ENCODE peak calls at places on chromosomes 13 and 19, in four cellular contexts. B is fibroblast of mammary gland, F is fibroblast of lung, Y is left ventricle myocardium inferior. C is an unnamed sample.

GRCh38 chr19:43634068-43634467 is 5.6 kb downstream of the CADM4 start:
- DNase-seq in B (no peak), F (no peak), Y (no peak), C (no peak)

GRCh38 chr19:50358483-50359431 is 6.7 kb downstream of the NAPSA start:
- DNase-seq in B (peak), F (peak), Y (peak), C (peak)

GRCh38 chr13:113497217-113497616 is 6.7 kb upstream of the DCUN1D2 start:
- DNase-seq in B (no peak), F (peak), Y (no peak), C (no peak)

GRCh38 chr19:33535176-33535575 is 13.6 kb upstream of the PEPD start:
- DNase-seq in B (peak), F (no peak), Y (no peak), C (peak)

GRCh38 chr13:67283602-67284001 is 53.5 kb upstream of the PCDH9 start:
- DNase-seq in B (peak), F (no peak), Y (no peak), C (no peak)

GRCh38 chr13:98476106-98476505 is 100.8 kb downstream of the STK24 start:
- DNase-seq in B (no peak), F (no peak), Y (no peak), C (no peak)

GRCh38 chr19:35882074-35882832 is 13.9 kb downstream of the APLP1 start:
- DNase-seq in B (peak), F (peak), Y (no peak), C (peak)

GRCh38 chr13:109145631-109146030 is 516.2 kb downstream of the MYO16 start:
- DNase-seq in B (peak), F (peak), Y (no peak), C (peak)

GRCh38 chr19:3668331-3669133 is 31.7 kb downstream of the PIP5K1C start:
- DNase-seq in B (peak), F (no peak), Y (no peak), C (no peak)

GRCh38 chr13:110345701-110346100 is 38.6 kb downstream of the COL4A2 start:
- DNase-seq in B (no peak), F (no peak), Y (no peak), C (no peak)

GRCh38 chr13:64332048-64332447 is 2898.1 kb downstream of the PCDH9 start:
- DNase-seq in B (no peak), F (no peak), Y (no peak), C (no peak)

GRCh38 chr19:4829001-4829712 is 2.4 kb downstream of the TICAM1 start:
- DNase-seq in B (no peak), F (no peak), Y (no peak), C (no peak)

GRCh38 chr19:49438261-49438660 is 3.1 kb downstream of the SLC17A7 start:
- DNase-seq in B (no peak), F (no peak), Y (no peak), C (no peak)

GRCh38 chr19:34273121-34273845 is 18.9 kb downstream of the GARRE1 start:
- DNase-seq in B (no peak), F (no peak), Y (no peak), C (no peak)

GRCh38 chr13:100497394-100497793 is 91.2 kb downstream of the GGACT start:
- DNase-seq in B (peak), F (peak), Y (no peak), C (peak)

GRCh38 chr19:38394488-38394887 is 6.0 kb downstream of the SPRED3 start:
- DNase-seq in B (peak), F (peak), Y (no peak), C (peak)

GRCh38 chr19:15161028-15161984 is 39.5 kb downstream of the NOTCH3 start:
- DNase-seq in B (peak), F (no peak), Y (no peak), C (no peak)

GRCh38 chr19:33416307-33417215 is 43.1 kb downstream of the CEBPG start:
- DNase-seq in B (peak), F (peak), Y (peak), C (peak)

GRCh38 chr13:112442483-112443090 is 66.4 kb downstream of the SPACA7 start:
- DNase-seq in B (no peak), F (peak), Y (no peak), C (no peak)

GRCh38 chr19:2055871-2056809 is 5.1 kb upstream of the MKNK2 start:
- DNase-seq in B (peak), F (peak), Y (peak), C (peak)

GRCh38 chr19:23070353-23070781 is 46.5 kb upstream of the ZNF730 start:
- DNase-seq in B (peak), F (peak), Y (peak), C (peak)

GRCh38 chr19:40225440-40226305 is 816 bp downstream of the CCNP start:
- DNase-seq in B (peak), F (peak), Y (no peak), C (peak)
- H3K4me3 ChIP-seq in B (peak), F (peak), Y (peak), C (peak)

GRCh38 chr19:17775245-17775927 is 19.6 kb upstream of the B3GNT3 start:
- DNase-seq in B (peak), F (no peak), Y (no peak), C (no peak)
- TF ChIP-seq CTCF in B (peak), F (peak), Y (peak), C (peak)

GRCh38 chr19:44845286-44845611 is 848 bp upstream of the NECTIN2 start:
- DNase-seq in B (no peak), F (no peak), Y (no peak), C (no peak)
- H3K4me3 ChIP-seq in B (peak), F (peak), Y (peak), C (peak)

DNA sequence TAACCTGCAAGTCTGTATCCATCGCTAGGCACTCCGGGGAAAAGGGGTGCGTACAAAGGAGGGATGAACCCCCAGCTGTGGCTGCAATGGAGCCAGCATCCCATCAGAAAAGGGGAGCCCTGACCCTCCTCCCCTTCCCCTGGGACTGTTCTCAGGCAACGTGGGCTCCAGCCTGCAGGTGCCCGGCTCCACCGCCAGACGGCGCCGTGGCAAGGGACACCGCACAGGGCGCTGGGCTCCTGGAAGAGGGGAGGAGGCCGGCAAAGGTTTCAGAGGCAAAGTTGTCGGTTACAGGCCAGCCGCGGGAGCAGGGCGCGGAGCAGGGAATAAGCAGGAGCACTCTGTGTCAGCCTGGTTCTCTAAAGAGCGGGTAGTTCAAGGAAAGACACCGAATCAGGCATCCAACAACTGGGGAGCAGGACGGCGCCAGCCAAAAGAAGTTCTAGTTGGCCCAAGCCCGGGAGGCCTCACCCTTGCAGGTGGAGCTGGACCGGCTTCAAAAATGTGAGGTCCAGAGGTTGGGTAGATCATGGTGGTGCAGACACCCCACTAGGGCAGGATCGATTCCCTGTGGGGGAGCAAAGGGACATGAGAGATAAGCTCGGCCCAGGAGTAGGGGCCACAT is 53.0 kb upstream of the ATP12A start:
- DNase-seq in B (peak), F (no peak), Y (no peak), C (peak)
- TF ChIP-seq CTCF in B (peak), F (peak), Y (peak), C (peak)

GRCh38 chr19:461664-462551 is 1.1 kb upstream of the SHC2 start:
- DNase-seq in B (no peak), F (no peak), Y (peak), C (peak)
- H3K4me3 ChIP-seq in B (no peak), F (no peak), Y (peak), C (no peak)

GRCh38 chr19:46963093-46963734 is 56.4 kb upstream of the NPAS1 start:
- DNase-seq in B (peak), F (peak), Y (no peak), C (peak)
- TF ChIP-seq CTCF in B (no peak), F (no peak), Y (no peak), C (no peak)